ENCODE peak calls at places on chromosomes 4 and X, in nine cellular contexts. U is uterus, C is cardiac muscle cell, M is OCI-LY7, N is fibroblast of lung, Z is ascending aorta, L is transverse colon, T is IMR-90, Y is GM12865. F is an unnamed sample.

GRCh38 chr4:150126880-150127236 is 48.6 kb downstream of the DCLK2 start:
- DNase-seq in U (no peak), C (no peak), M (no peak), N (peak; percentile 88), Z (no peak), L (no peak), T (peak; percentile 75), Y (peak; percentile 42), F (no peak)

GRCh38 chrX:121832446-121832845 is 785.0 kb downstream of the GLUD2 start:
- DNase-seq in U (no peak), C (no peak), M (no peak), N (peak; percentile 15), Z (no peak), L (no peak), T (no peak), Y (no peak), F (no peak)

GRCh38 chr4:80016506-80016905 is 56.5 kb downstream of the ANTXR2 start:
- DNase-seq in U (no peak), C (no peak), M (no peak), N (peak; percentile 72), Z (no peak), L (no peak), T (peak; percentile 37), Y (no peak), F (no peak)

GRCh38 chr4:156888762-156889161 is 82.8 kb downstream of the PDGFC start:
- DNase-seq in U (no peak), C (no peak), M (no peak), N (peak; percentile 92), Z (no peak), L (no peak), T (peak; percentile 77), Y (no peak), F (no peak)

GRCh38 chr4:83212041-83212851 is 72.4 kb downstream of the COQ2 start:
- DNase-seq in U (no peak), C (no peak), M (peak; percentile 99), N (no peak), Z (no peak), L (peak; percentile 71), T (no peak), Y (peak; percentile 90), F (no peak)

GRCh38 chrX:133229361-133229760 is 11.2 kb upstream of the TFDP3 start:
- DNase-seq in U (no peak), C (no peak), M (no peak), N (peak; percentile 79), Z (no peak), L (no peak), T (peak; percentile 17), Y (no peak), F (no peak)

GRCh38 chrX:40097101-40097491 is 662 bp downstream of the BCOR start:
- DNase-seq in U (peak; percentile 39), C (no peak), M (no peak), N (no peak), Z (no peak), L (no peak), T (no peak), Y (peak; percentile 37), F (no peak)

GRCh38 chr4:84680956-84681355 is 98.0 kb downstream of the CDS1 start:
- DNase-seq in U (no peak), C (no peak), M (no peak), N (no peak), Z (no peak), L (no peak), T (no peak), Y (no peak), F (no peak)

GRCh38 chrX:37922926-37923325 is 75.6 kb upstream of the DYNLT3 start:
- DNase-seq in U (no peak), C (no peak), M (no peak), N (no peak), Z (no peak), L (peak; percentile 12), T (no peak), Y (no peak), F (no peak)

GRCh38 chr4:12674184-12674583 is 810.0 kb downstream of the RAB28 start:
- DNase-seq in U (no peak), C (no peak), M (no peak), N (no peak), Z (no peak), L (no peak), T (no peak), Y (no peak), F (no peak)

GRCh38 chr4:116073051-116073450 is 959.6 kb upstream of the NDST4 start:
- DNase-seq in U (no peak), C (no peak), M (no peak), N (no peak), Z (no peak), L (no peak), T (no peak), Y (no peak), F (no peak)

GRCh38 chrX:19865567-19866363 is 21.6 kb downstream of the SH3KBP1 start:
- DNase-seq in U (no peak), C (no peak), M (no peak), N (no peak), Z (no peak), L (no peak), T (no peak), Y (peak; percentile 50), F (no peak)
- H3K4me3 ChIP-seq in U (no peak overlapping the region), C (no peak overlapping the region), M (peak overlapping the region; percentile 59), N (no peak overlapping the region), Z (no peak overlapping the region), L (no peak overlapping the region), T (no peak overlapping the region), Y (peak overlapping the region; percentile 57), F (no peak overlapping the region)

GRCh38 chr4:132227349-132228165 is 921.5 kb upstream of the PCDH10 start:
- DNase-seq in U (no peak), C (peak; percentile 65), M (no peak), N (peak; percentile 43), Z (no peak), L (no peak), T (peak; percentile 2), Y (peak; percentile 35), F (no peak)
- TF ChIP-seq CTCF in U (no peak), C (peak; percentile 57), M (peak; percentile 37), N (peak; percentile 45), Z (no peak), L (no peak), T (peak; percentile 35), Y (peak; percentile 44), F (peak; percentile 50)

DNA sequence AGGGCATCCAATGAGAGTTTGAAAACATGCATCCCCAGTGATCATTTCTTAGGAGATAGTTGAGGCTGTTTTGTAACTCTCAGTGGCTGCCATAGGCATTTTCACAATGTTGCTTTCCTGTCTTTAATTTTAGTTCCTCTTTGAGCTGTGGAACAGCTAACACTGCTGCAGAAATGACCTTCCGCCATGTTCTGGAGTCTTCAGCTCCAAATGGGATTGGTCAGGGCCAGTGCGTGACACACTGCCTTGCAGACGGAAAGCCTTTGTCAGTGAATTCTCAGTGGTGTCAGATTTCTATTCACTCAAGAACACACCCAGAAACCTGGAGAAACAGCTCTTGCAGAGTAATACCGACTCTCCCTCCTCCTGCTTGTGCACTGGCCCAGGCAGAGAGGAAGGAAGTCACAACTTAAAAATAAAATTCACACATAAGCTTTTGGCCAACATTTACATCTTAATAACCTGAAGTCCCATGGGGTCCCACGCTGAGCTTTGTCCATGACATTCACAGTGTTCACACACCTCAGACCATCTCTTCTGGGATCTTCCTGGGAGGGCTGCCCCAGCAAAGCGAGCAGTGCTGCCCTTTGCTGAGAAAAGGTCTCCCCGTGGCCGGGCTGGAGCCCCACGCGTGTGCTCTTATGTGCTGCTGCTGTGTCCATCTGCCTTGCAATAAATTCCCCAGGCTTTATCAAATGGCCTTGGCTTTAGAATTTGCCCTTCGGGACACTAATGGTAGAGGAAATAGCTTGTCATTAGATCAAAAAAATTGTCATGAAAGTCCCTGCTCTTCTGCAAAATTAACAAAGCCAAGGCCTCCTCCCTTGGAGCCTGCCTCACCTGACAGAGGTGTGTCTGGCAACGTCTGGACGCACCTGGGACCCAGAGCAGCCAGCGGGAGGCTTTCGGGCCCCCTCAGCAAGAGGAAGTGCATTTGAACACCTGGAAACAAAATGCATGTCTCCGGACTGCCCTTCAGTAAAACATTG is 126.8 kb downstream of the IRF2 start:
- DNase-seq in U (no peak), C (peak; percentile 68), M (peak; percentile 89), N (peak; percentile 74), Z (no peak), L (peak; percentile 72), T (peak; percentile 68), Y (peak; percentile 97), F (no peak)
- H3K4me3 ChIP-seq in U (no peak overlapping the region), C (no peak overlapping the region), M (peak overlapping the region; percentile 57), N (no peak overlapping the region), Z (no peak overlapping the region), L (no peak overlapping the region), T (no peak overlapping the region), Y (peak overlapping the region; percentile 51), F (no peak overlapping the region)

GRCh38 chr4:17762705-17763104 is 18.7 kb downstream of the FAM184B start:
- DNase-seq in U (no peak), C (peak; percentile 17), M (peak; percentile 23), N (peak; percentile 39), Z (no peak), L (no peak), T (peak; percentile 58), Y (peak; percentile 43), F (peak; percentile 16)
- TF ChIP-seq CTCF in U (no peak), C (peak; percentile 45), M (peak; percentile 45), N (peak; percentile 24), Z (no peak), L (no peak), T (peak; percentile 41), Y (peak; percentile 29), F (peak; percentile 47)

DNA sequence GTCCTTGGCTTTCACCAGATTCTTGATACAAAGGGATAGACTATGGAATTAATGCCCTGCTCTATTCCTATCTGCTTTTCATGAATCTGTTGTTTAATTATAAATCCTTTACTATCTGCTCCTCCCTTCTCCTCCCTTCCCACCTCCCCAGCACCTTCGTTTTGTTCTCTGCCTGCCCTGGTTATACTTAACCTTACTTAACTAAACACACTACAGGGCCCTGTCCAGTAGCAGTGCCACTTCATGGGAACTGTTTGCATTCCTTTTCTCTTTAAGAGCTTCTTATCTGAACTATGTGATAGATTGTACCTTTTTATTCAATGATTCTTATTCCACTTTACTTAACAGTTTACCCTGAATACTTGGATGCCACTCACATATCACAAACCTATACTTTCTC is 830 bp downstream of the HOPX start:
- DNase-seq in U (no peak), C (peak; percentile 75), M (no peak), N (no peak), Z (no peak), L (no peak), T (no peak), Y (no peak), F (no peak)
- H3K4me3 ChIP-seq in U (no peak overlapping the region), C (no peak overlapping the region), M (no peak overlapping the region), N (no peak overlapping the region), Z (no peak overlapping the region), L (no peak overlapping the region), T (no peak overlapping the region), Y (no peak overlapping the region), F (no peak overlapping the region)

GRCh38 chr4:51885371-51885770 is 42.4 kb downstream of the DCUN1D4 start:
- DNase-seq in U (no peak), C (peak; percentile 50), M (peak; percentile 29), N (peak; percentile 32), Z (no peak), L (no peak), T (peak; percentile 28), Y (peak; percentile 24), F (no peak)
- TF ChIP-seq CTCF in U (no peak), C (peak; percentile 50), M (peak; percentile 70), N (peak; percentile 50), Z (peak; percentile 8), L (no peak), T (peak; percentile 31), Y (peak; percentile 46), F (peak; percentile 49)